ENCODE peak calls at places on chromosome 19, in four cellular contexts. K, E, A and Z are unnamed samples.

GRCh38 chr19:58563034-58563573 is 4.7 kb upstream of the UBE2M start:
- DNase-seq in K (peak; percentile 33), E (no peak), A (peak; percentile 33), Z (no peak)

GRCh38 chr19:33242911-33243310 is 17.3 kb upstream of the SLC7A10 start:
- DNase-seq in E (no peak), K (no peak), A (no peak), Z (no peak)

GRCh38 chr19:5818594-5818993 is 13.7 kb downstream of the NRTN start:
- DNase-seq in A (no peak), K (no peak), E (no peak), Z (no peak)

GRCh38 chr19:49064768-49065611 is at the start of gene NTF4:
- DNase-seq in E (peak; percentile 41), A (peak; percentile 50), K (peak; percentile 40), Z (peak; percentile 88)

GRCh38 chr19:18321729-18322091 is 1.2 kb downstream of the LSM4 start:
- DNase-seq in A (peak; percentile 55), E (no peak), K (peak; percentile 40), Z (no peak)

GRCh38 chr19:56167064-56167578 is 8.7 kb upstream of the GALP start:
- DNase-seq in E (no peak), K (peak; percentile 36), A (no peak), Z (peak; percentile 71)

GRCh38 chr19:7408251-7408650 is 59.5 kb downstream of the ARHGEF18 start:
- DNase-seq in A (no peak), K (no peak), E (no peak), Z (no peak)

GRCh38 chr19:33024398-33024797 is 40.3 kb downstream of the RHPN2 start:
- DNase-seq in E (no peak), A (no peak), K (no peak), Z (no peak)

GRCh38 chr19:33294058-33294798 is 8.1 kb downstream of the CEBPA start:
- DNase-seq in E (no peak), A (no peak), K (no peak), Z (no peak)

GRCh38 chr19:37991176-37991835 is 84.3 kb downstream of the SIPA1L3 start:
- DNase-seq in A (no peak), K (no peak), E (no peak), Z (no peak)

GRCh38 chr19:5563941-5564612 is 3.7 kb downstream of the TINCR start:
- DNase-seq in E (no peak), A (peak; percentile 73), K (peak; percentile 47), Z (no peak)

GRCh38 chr19:54439174-54439851 is 9.7 kb upstream of the LENG8 start:
- DNase-seq in K (peak; percentile 56), A (peak; percentile 52), E (peak; percentile 34), Z (peak; percentile 81)

GRCh38 chr19:32219392-32219791 is 126.0 kb upstream of the ZNF507 start:
- DNase-seq in K (no peak), E (no peak), A (no peak), Z (no peak)

GRCh38 chr19:7482584-7483439 is 6.0 kb downstream of the PEX11G start:
- DNase-seq in K (peak; percentile 55), A (peak; percentile 16), E (no peak), Z (peak; percentile 65)

GRCh38 chr19:54096642-54097106 is 3.9 kb downstream of the OSCAR start:
- DNase-seq in E (peak; percentile 45), K (peak; percentile 54), A (peak; percentile 66), Z (peak; percentile 23)

GRCh38 chr19:16836115-16836905 is 7.1 kb downstream of the SIN3B start:
- DNase-seq in K (no peak), A (peak; percentile 14), E (peak; percentile 32), Z (peak; percentile 19)

GRCh38 chr19:38878575-38879399 is 712 bp upstream of the RINL start:
- DNase-seq in K (no peak), A (no peak), E (no peak), Z (no peak)

GRCh38 chr19:32824136-32824835 is 45.3 kb downstream of the SLC7A9 start:
- DNase-seq in K (no peak), A (no peak), E (no peak), Z (peak; percentile 36)

GRCh38 chr19:4318460-4318859 is 14.1 kb downstream of the FSD1 start:
- DNase-seq in K (no peak), E (no peak), A (no peak), Z (no peak)

GRCh38 chr19:35805518-35806102 is 7.0 kb downstream of the PRODH2 start:
- DNase-seq in E (no peak), A (no peak), K (no peak), Z (no peak)

GRCh38 chr19:31127132-31127967 is 221.9 kb downstream of the TSHZ3 start:
- DNase-seq in E (peak; percentile 98), K (peak; percentile 27), A (peak; percentile 98), Z (no peak)

GRCh38 chr19:33459691-33460090 is 61.9 kb downstream of the PEPD start:
- DNase-seq in K (no peak), E (no peak), A (no peak), Z (no peak)

GRCh38 chr19:14540741-14541525 is 11.5 kb downstream of the TECR start:
- DNase-seq in E (no peak), K (no peak), A (no peak), Z (no peak)

GRCh38 chr19:17553256-17553655 is 2.2 kb upstream of the COLGALT1 start:
- DNase-seq in A (peak; percentile 96), K (peak; percentile 97), E (peak; percentile 92), Z (peak; percentile 15)

GRCh38 chr19:46721269-46722003 is 4.5 kb upstream of the PRKD2 start:
- DNase-seq in K (no peak), A (peak; percentile 28), E (no peak), Z (peak; percentile 46)

GRCh38 chr19:46840157-46840942 is 10.3 kb downstream of the AP2S1 start:
- DNase-seq in K (peak; percentile 81), E (peak; percentile 51), A (peak; percentile 76), Z (peak; percentile 91)

GRCh38 chr19:16856091-16856490 is 26.9 kb downstream of the SIN3B start:
- DNase-seq in K (no peak), E (no peak), A (no peak), Z (no peak)

GRCh38 chr19:33248954-33249613 is 23.4 kb upstream of the SLC7A10 start:
- DNase-seq in K (no peak), E (no peak), A (peak; percentile 54), Z (no peak)

GRCh38 chr19:11881151-11881800 is 6.3 kb upstream of the ZNF69 start:
- DNase-seq in K (peak; percentile 76), E (peak; percentile 28), A (peak; percentile 70), Z (peak; percentile 85)

GRCh38 chr19:15251749-15252397 is 19.6 kb upstream of the EPHX3 start:
- DNase-seq in E (peak; percentile 93), A (peak; percentile 97), K (peak; percentile 79), Z (peak; percentile 88)

GRCh38 chr19:6739884-6740588 is 556 bp downstream of the TRIP10 start:
- DNase-seq in A (peak; percentile 57), K (no peak), E (no peak), Z (peak; percentile 74)

GRCh38 chr19:50330365-50331078 is 1.3 kb upstream of the KCNC3 start:
- DNase-seq in K (peak; percentile 88), E (peak; percentile 5), A (peak; percentile 59), Z (peak; percentile 98)
- TF ChIP-seq EZH2 in K (no peak), E (no peak), A (no peak), Z (no peak)

DNA sequence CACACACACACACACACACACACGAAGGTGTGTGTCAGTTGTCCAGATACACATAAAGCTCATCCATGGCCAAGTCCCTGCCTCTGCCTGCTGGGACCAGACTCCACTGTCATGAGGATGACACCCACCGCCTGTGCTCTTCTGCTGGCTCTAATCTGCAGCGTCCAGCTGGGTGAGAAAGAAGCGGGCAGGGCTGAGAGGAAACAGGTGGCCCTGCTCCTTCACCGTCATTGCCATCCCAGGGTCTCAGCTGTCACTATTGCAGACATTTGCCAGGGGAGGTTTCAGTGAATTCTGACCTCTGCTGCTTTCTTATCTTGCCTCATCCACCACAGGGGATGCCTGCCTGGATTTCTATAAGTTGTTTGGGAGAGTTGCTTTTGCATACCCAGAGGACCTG is 31.4 kb downstream of the SCGB2B2 start:
- DNase-seq in E (no peak), K (no peak), A (no peak), Z (no peak)
- TF ChIP-seq EZH2 in E (no peak), K (no peak), A (no peak), Z (no peak)

GRCh38 chr19:41403181-41403970 is 5.8 kb downstream of the BCKDHA start:
- DNase-seq in K (no peak), A (no peak), E (no peak), Z (no peak)
- TF ChIP-seq EZH2 in K (no peak), A (no peak), E (no peak), Z (no peak)

GRCh38 chr19:45607071-45608029 is 5.3 kb upstream of the GPR4 start:
- DNase-seq in E (peak; percentile 44), K (peak; percentile 81), A (peak; percentile 81), Z (peak; percentile 89)
- TF ChIP-seq EZH2 in E (no peak), K (no peak), A (no peak), Z (peak; percentile 31)

GRCh38 chr19:29841209-29841558 is 29.4 kb downstream of the CCNE1 start:
- DNase-seq in K (no peak), A (peak; percentile 29), E (no peak), Z (no peak)

GRCh38 chr19:29841559-29842367 is 30.0 kb downstream of the CCNE1 start:
- DNase-seq in K (peak; percentile 13), A (peak; percentile 31), E (peak; percentile 49), Z (peak; percentile 53)

GRCh38 chr19:29844891-29845575 is 33.2 kb downstream of the CCNE1 start:
- DNase-seq in E (peak; percentile 91), A (peak; percentile 90), K (peak; percentile 93), Z (peak; percentile 96)

GRCh38 chr19:29842471-29843179 is 30.8 kb downstream of the CCNE1 start:
- DNase-seq in E (no peak), A (peak; percentile 29), K (no peak), Z (no peak)

GRCh38 chr19:29843180-29844051 is 31.6 kb downstream of the CCNE1 start:
- DNase-seq in E (no peak), A (peak; percentile 40), K (no peak), Z (peak; percentile 66)
- TF ChIP-seq EZH2 in E (peak; percentile 52), A (no peak), K (no peak), Z (peak; percentile 63)

DNA sequence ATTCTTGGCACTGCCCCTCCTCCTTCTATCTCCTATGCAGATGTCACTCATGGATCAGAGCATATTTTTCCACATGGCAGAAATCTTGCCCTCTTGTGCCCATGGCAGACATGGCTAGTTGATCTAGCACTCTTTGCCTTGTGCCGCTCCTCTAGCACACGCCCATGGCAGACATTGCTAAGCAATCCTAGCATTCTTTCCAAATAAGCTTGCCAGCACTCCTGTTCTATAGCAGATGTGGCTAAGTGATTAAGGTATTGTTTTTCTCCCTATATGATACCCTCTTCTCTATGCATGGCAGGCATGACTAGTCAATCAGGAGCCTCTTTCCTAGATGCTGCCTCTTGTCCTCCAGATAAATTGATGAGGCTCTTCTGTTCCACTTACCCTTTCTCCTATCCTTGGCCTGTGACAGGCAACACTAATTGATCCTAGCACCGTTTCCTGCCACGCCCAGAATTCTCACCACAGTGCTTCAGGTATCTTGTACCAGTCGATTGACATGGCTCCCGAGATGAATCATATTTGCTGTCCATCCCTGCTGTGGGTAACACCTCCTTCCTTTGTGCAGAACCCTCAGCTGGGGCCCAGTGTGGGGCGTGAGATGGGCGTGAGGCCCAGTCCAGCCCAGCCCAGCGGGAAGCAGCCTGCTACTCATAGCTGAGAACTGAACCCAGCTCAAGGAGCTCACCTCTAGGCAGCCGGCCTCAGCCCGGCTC is 26.9 kb downstream of the TMED1 start:
- DNase-seq in E (peak; percentile 56), A (peak; percentile 46), K (no peak), Z (no peak)
- TF ChIP-seq EZH2 in E (no peak), A (no peak), K (no peak), Z (no peak)

DNA sequence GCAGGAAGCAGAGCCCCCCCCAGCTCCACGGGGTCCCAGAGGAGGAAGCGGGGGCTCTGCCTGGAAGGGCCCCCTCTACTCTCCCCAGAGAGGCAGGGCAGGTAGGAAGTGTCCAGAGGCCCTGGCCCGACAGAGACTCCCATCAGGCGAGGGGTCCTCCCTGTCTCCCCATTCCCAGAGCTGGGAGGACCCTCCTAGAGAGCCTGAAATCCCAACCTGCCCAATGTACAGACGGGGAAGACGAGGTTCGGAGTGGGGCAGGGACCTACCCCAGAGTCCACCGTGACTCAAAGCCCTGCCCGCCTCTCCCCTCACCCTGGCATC is 1.1 kb downstream of the TLE2 start:
- DNase-seq in K (no peak), E (no peak), A (no peak), Z (no peak)
- TF ChIP-seq EZH2 in K (no peak), E (no peak), A (no peak), Z (no peak)